ENCODE peak calls at places on chromosome 13, in six cellular contexts. One of them, this sample, is unnamed.

GRCh38 chr13:112096959-112097358 is 30.0 kb downstream of the SOX1 start:
- DNase-seq in suprapubic skin: no peak
- DNase-seq in BE2C: no peak
- DNase-seq in retinal pigment epithelial cell: no peak
- DNase-seq in ovary: no peak
- DNase-seq in bronchial epithelial cell: no peak
- DNase-seq in this sample: no peak

GRCh38 chr13:83709751-83710515 is 172.3 kb downstream of the SLITRK1 start:
- DNase-seq in suprapubic skin: no peak
- DNase-seq in BE2C: no peak
- DNase-seq in retinal pigment epithelial cell: no peak
- DNase-seq in ovary: no peak
- DNase-seq in bronchial epithelial cell: peak; percentile 89
- DNase-seq in this sample: peak; percentile 21

GRCh38 chr13:45367358-45367757 is 26.4 kb upstream of the TPT1 start:
- DNase-seq in suprapubic skin: no peak
- DNase-seq in BE2C: no peak
- DNase-seq in retinal pigment epithelial cell: peak; percentile 86
- DNase-seq in ovary: no peak
- DNase-seq in bronchial epithelial cell: peak; percentile 99
- DNase-seq in this sample: peak; percentile 98

GRCh38 chr13:87234981-87235380 is 436.2 kb upstream of the SLITRK5 start:
- DNase-seq in suprapubic skin: no peak
- DNase-seq in BE2C: no peak
- DNase-seq in retinal pigment epithelial cell: no peak
- DNase-seq in ovary: no peak
- DNase-seq in bronchial epithelial cell: no peak
- DNase-seq in this sample: peak; percentile 20

GRCh38 chr13:59038824-59039223 is 1124.9 kb downstream of the DIAPH3 start:
- DNase-seq in suprapubic skin: no peak
- DNase-seq in BE2C: no peak
- DNase-seq in retinal pigment epithelial cell: no peak
- DNase-seq in ovary: no peak
- DNase-seq in bronchial epithelial cell: peak; percentile 21
- DNase-seq in this sample: peak; percentile 34

GRCh38 chr13:62643007-62643483 is 1227.4 kb upstream of the PCDH20 start:
- DNase-seq in suprapubic skin: no peak
- DNase-seq in BE2C: no peak
- DNase-seq in retinal pigment epithelial cell: peak; percentile 76
- DNase-seq in ovary: no peak
- DNase-seq in bronchial epithelial cell: peak; percentile 19
- DNase-seq in this sample: peak; percentile 90

GRCh38 chr13:43874512-43875092 is 4.9 kb downstream of the CCDC122 start:
- DNase-seq in suprapubic skin: no peak
- DNase-seq in BE2C: no peak
- DNase-seq in retinal pigment epithelial cell: no peak
- DNase-seq in ovary: no peak
- DNase-seq in bronchial epithelial cell: peak; percentile 44
- DNase-seq in this sample: peak; percentile 33

GRCh38 chr13:48710160-48710559 is 56.4 kb downstream of the CYSLTR2 start:
- DNase-seq in suprapubic skin: no peak
- DNase-seq in BE2C: no peak
- DNase-seq in retinal pigment epithelial cell: no peak
- DNase-seq in ovary: no peak
- DNase-seq in bronchial epithelial cell: no peak
- DNase-seq in this sample: no peak

GRCh38 chr13:89066868-89067466 is 1395.8 kb downstream of the SLITRK5 start:
- DNase-seq in suprapubic skin: no peak
- DNase-seq in BE2C: peak; percentile 54
- DNase-seq in retinal pigment epithelial cell: no peak
- DNase-seq in ovary: no peak
- DNase-seq in bronchial epithelial cell: peak; percentile 70
- DNase-seq in this sample: peak; percentile 79

GRCh38 chr13:95485045-95485517 is 67.4 kb upstream of the CLDN10 start:
- DNase-seq in suprapubic skin: no peak
- DNase-seq in BE2C: peak; percentile 39
- DNase-seq in retinal pigment epithelial cell: no peak
- DNase-seq in ovary: no peak
- DNase-seq in bronchial epithelial cell: peak; percentile 73
- DNase-seq in this sample: peak; percentile 55
- TF ChIP-seq CTCF in suprapubic skin: no peak
- TF ChIP-seq CTCF in BE2C: peak; percentile 36
- TF ChIP-seq CTCF in retinal pigment epithelial cell: no peak
- TF ChIP-seq CTCF in ovary: no peak
- TF ChIP-seq CTCF in bronchial epithelial cell: no peak
- TF ChIP-seq CTCF in this sample: no peak

GRCh38 chr13:52707375-52707774 is 32.2 kb downstream of the CNMD start:
- DNase-seq in suprapubic skin: no peak
- DNase-seq in BE2C: no peak
- DNase-seq in retinal pigment epithelial cell: no peak
- DNase-seq in ovary: no peak
- DNase-seq in bronchial epithelial cell: no peak
- DNase-seq in this sample: no peak
- TF ChIP-seq CTCF in suprapubic skin: no peak
- TF ChIP-seq CTCF in BE2C: peak; percentile 1
- TF ChIP-seq CTCF in retinal pigment epithelial cell: peak; percentile 6
- TF ChIP-seq CTCF in ovary: no peak
- TF ChIP-seq CTCF in bronchial epithelial cell: no peak
- TF ChIP-seq CTCF in this sample: no peak

GRCh38 chr13:32443111-32443510 is 15.2 kb upstream of the N4BP2L1 start:
- DNase-seq in suprapubic skin: no peak
- DNase-seq in BE2C: peak; percentile 27
- DNase-seq in retinal pigment epithelial cell: no peak
- DNase-seq in ovary: no peak
- DNase-seq in bronchial epithelial cell: peak; percentile 27
- DNase-seq in this sample: peak; percentile 36
- TF ChIP-seq CTCF in suprapubic skin: no peak
- TF ChIP-seq CTCF in BE2C: peak; percentile 55
- TF ChIP-seq CTCF in retinal pigment epithelial cell: peak; percentile 37
- TF ChIP-seq CTCF in ovary: no peak
- TF ChIP-seq CTCF in bronchial epithelial cell: peak; percentile 40
- TF ChIP-seq CTCF in this sample: peak; percentile 13

GRCh38 chr13:105406551-105406950 is 1128.9 kb downstream of the EFNB2 start:
- DNase-seq in suprapubic skin: no peak
- DNase-seq in BE2C: no peak
- DNase-seq in retinal pigment epithelial cell: no peak
- DNase-seq in ovary: no peak
- DNase-seq in bronchial epithelial cell: no peak
- DNase-seq in this sample: no peak

GRCh38 chr13:105412171-105412570 is 1123.3 kb downstream of the EFNB2 start:
- DNase-seq in suprapubic skin: no peak
- DNase-seq in BE2C: no peak
- DNase-seq in retinal pigment epithelial cell: no peak
- DNase-seq in ovary: no peak
- DNase-seq in bronchial epithelial cell: peak; percentile 39
- DNase-seq in this sample: no peak

GRCh38 chr13:105414639-105415038 is 1120.8 kb downstream of the EFNB2 start:
- DNase-seq in suprapubic skin: no peak
- DNase-seq in BE2C: no peak
- DNase-seq in retinal pigment epithelial cell: no peak
- DNase-seq in ovary: no peak
- DNase-seq in bronchial epithelial cell: no peak
- DNase-seq in this sample: no peak

GRCh38 chr13:105410602-105411001 is 1124.9 kb downstream of the EFNB2 start:
- DNase-seq in suprapubic skin: no peak
- DNase-seq in BE2C: peak; percentile 70
- DNase-seq in retinal pigment epithelial cell: no peak
- DNase-seq in ovary: peak; percentile 18
- DNase-seq in bronchial epithelial cell: peak; percentile 8
- DNase-seq in this sample: peak; percentile 18
- TF ChIP-seq CTCF in suprapubic skin: no peak
- TF ChIP-seq CTCF in BE2C: peak; percentile 80
- TF ChIP-seq CTCF in retinal pigment epithelial cell: peak; percentile 64
- TF ChIP-seq CTCF in ovary: no peak
- TF ChIP-seq CTCF in bronchial epithelial cell: peak; percentile 54
- TF ChIP-seq CTCF in this sample: peak; percentile 31

DNA sequence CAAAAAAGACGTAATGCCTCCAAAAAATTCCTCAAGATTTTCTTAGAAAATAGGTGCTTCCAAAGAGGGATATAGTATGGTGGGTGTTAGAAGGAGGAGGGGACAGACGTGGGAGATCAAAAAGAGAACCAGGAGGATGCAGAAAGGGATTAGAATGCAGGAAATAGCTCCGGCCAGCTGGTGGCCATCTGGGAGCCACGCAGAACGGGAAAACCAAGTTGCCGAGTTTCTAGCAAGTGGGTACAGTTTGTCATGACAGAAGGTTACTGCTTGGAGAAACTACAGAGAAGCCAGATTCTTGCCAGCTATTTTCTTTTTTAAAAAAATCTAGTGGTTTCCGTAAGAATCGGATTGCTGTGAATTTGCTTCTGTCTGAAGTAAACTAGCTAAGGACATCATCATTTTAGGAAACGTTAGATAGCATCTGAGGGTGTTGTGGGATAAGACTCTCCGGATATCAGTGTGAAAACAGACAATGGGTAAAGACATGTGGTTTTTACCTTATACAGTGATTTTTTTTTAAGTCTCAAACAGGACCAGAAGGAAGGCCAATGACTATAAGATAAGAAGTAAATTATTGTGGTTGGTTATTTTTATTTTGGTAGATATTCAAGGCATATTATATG is 104.9 kb downstream of the HSPH1 start:
- DNase-seq in suprapubic skin: no peak
- DNase-seq in BE2C: no peak
- DNase-seq in retinal pigment epithelial cell: no peak
- DNase-seq in ovary: no peak
- DNase-seq in bronchial epithelial cell: no peak
- DNase-seq in this sample: no peak
- TF ChIP-seq CTCF in suprapubic skin: no peak
- TF ChIP-seq CTCF in BE2C: no peak
- TF ChIP-seq CTCF in retinal pigment epithelial cell: peak; percentile 6
- TF ChIP-seq CTCF in ovary: no peak
- TF ChIP-seq CTCF in bronchial epithelial cell: no peak
- TF ChIP-seq CTCF in this sample: no peak

GRCh38 chr13:52669677-52670076 is 17.0 kb downstream of the SUGT1 start:
- DNase-seq in suprapubic skin: no peak
- DNase-seq in BE2C: no peak
- DNase-seq in retinal pigment epithelial cell: no peak
- DNase-seq in ovary: no peak
- DNase-seq in bronchial epithelial cell: no peak
- DNase-seq in this sample: no peak
- TF ChIP-seq CTCF in suprapubic skin: no peak
- TF ChIP-seq CTCF in BE2C: no peak
- TF ChIP-seq CTCF in retinal pigment epithelial cell: no peak
- TF ChIP-seq CTCF in ovary: no peak
- TF ChIP-seq CTCF in bronchial epithelial cell: no peak
- TF ChIP-seq CTCF in this sample: no peak

DNA sequence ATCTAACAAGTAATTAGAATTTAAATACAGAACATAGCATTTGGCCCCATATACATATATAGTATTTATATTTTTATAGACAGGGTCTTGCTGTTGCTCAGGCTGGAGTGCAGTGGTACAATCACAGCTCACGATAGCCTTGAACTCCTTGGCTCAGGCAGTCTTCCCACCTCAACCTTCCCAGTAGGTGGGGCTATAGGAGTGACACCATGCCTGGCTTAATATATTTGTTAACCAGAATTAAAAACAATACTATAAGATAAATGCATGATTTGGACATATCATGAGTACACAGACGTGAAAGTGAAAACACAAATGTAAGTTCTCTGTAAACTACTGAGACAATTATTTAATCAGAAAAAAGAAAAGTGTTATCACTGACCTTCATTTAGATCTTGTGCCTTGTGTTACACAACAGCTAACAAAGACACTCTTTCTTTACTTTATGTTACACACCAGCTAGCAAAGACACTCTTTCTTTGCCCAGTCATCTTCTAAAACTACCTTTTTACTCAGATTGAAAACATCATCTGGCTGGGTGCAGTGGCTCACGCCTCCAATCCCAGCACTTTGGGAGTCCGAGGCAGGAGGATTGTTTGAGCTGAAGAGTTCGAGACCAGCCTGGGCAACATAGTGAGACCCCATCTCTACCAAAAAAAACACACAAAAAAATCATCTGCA is 22.6 kb downstream of the CARS2 start:
- DNase-seq in suprapubic skin: no peak
- DNase-seq in BE2C: no peak
- DNase-seq in retinal pigment epithelial cell: no peak
- DNase-seq in ovary: no peak
- DNase-seq in bronchial epithelial cell: peak; percentile 24
- DNase-seq in this sample: peak; percentile 51
- TF ChIP-seq CTCF in suprapubic skin: no peak
- TF ChIP-seq CTCF in BE2C: peak; percentile 65
- TF ChIP-seq CTCF in retinal pigment epithelial cell: peak; percentile 59
- TF ChIP-seq CTCF in ovary: no peak
- TF ChIP-seq CTCF in bronchial epithelial cell: peak; percentile 24
- TF ChIP-seq CTCF in this sample: peak; percentile 39

DNA sequence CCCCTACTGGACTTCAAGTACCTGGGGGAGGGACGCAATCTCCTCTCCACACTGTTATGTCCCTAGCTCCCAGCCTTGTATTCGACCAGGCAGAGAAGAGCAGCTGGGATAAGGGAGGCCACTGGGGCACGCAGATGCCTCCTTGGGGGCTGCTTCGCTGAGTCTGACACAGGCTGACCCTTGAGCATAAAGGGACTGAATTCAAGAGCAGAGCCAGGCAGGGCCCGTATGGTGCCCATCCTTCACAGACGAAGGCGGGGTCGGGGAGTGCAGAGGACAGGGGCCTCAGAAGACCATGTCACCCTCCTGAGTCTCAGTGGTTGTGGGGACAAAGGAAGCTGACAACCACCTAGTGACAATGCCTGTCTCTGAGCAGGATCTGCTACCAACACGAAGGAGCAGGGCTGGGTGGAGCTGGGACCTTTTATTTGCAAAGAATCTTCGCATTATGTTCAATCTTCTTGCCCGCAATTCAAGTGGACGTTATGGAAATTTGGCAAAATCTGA is 124.6 kb downstream of the TUBA3C start:
- DNase-seq in suprapubic skin: no peak
- DNase-seq in BE2C: no peak
- DNase-seq in retinal pigment epithelial cell: no peak
- DNase-seq in ovary: no peak
- DNase-seq in bronchial epithelial cell: no peak
- DNase-seq in this sample: no peak
- TF ChIP-seq CTCF in suprapubic skin: no peak
- TF ChIP-seq CTCF in BE2C: no peak
- TF ChIP-seq CTCF in retinal pigment epithelial cell: no peak
- TF ChIP-seq CTCF in ovary: no peak
- TF ChIP-seq CTCF in bronchial epithelial cell: no peak
- TF ChIP-seq CTCF in this sample: no peak

DNA sequence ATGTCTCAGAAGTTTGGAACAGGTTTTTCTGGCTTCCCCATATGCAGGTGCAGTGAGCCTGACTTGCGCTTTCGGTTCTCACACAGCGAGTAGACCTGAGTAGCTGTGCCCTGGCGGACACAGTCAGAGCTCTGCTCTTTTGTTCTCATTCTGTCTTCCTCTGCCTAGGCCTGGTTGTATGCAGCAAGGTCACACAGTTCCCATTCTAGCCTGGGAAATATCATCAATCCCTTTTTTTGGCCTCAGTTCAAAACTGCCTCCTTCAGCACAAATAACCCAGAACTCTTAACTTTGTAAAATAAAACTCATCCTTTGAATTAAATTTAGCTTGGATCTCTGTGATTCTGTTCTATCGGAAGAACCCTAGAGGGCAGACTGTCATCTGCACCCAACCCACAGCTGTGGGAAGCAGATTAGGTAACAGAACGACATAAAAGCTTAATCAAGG is 10.2 kb downstream of the OXGR1 start:
- DNase-seq in suprapubic skin: no peak
- DNase-seq in BE2C: peak; percentile 29
- DNase-seq in retinal pigment epithelial cell: no peak
- DNase-seq in ovary: no peak
- DNase-seq in bronchial epithelial cell: peak; percentile 65
- DNase-seq in this sample: no peak
- TF ChIP-seq CTCF in suprapubic skin: no peak
- TF ChIP-seq CTCF in BE2C: peak; percentile 53
- TF ChIP-seq CTCF in retinal pigment epithelial cell: peak; percentile 41
- TF ChIP-seq CTCF in ovary: no peak
- TF ChIP-seq CTCF in bronchial epithelial cell: no peak
- TF ChIP-seq CTCF in this sample: no peak

This sample was measured in MCF 10A.